ENCODE peak calls at places on chromosomes 1 and 21, in nine cellular contexts. One of them, this sample, is unnamed.

GRCh38 chr1:179599623-179600249 is 8.1 kb downstream of the TDRD5 start:
- DNase-seq in H1: no peak
- DNase-seq in K562: peak; percentile 27
- DNase-seq in GM12878: no peak
- DNase-seq in sigmoid colon: no peak
- DNase-seq in HepG2: peak; percentile 48
- DNase-seq in upper lobe of left lung: no peak
- DNase-seq in suprapubic skin: no peak
- DNase-seq in transverse colon: peak; percentile 35
- DNase-seq in this sample: no peak

GRCh38 chr21:38938343-38938742 is 132.6 kb downstream of the ETS2 start:
- DNase-seq in suprapubic skin: no peak
- DNase-seq in HepG2: no peak
- DNase-seq in H1: no peak
- DNase-seq in K562: no peak
- DNase-seq in GM12878: no peak
- DNase-seq in sigmoid colon: no peak
- DNase-seq in upper lobe of left lung: no peak
- DNase-seq in transverse colon: no peak
- DNase-seq in this sample: no peak

GRCh38 chr1:181206513-181206912 is 118.0 kb downstream of the IER5 start:
- DNase-seq in HepG2: no peak
- DNase-seq in sigmoid colon: no peak
- DNase-seq in suprapubic skin: no peak
- DNase-seq in transverse colon: no peak
- DNase-seq in GM12878: no peak
- DNase-seq in H1: no peak
- DNase-seq in K562: no peak
- DNase-seq in upper lobe of left lung: no peak
- DNase-seq in this sample: no peak

GRCh38 chr1:212635141-212635601 is 26.6 kb downstream of the ATF3 start:
- DNase-seq in upper lobe of left lung: no peak
- DNase-seq in suprapubic skin: no peak
- DNase-seq in H1: no peak
- DNase-seq in sigmoid colon: no peak
- DNase-seq in K562: no peak
- DNase-seq in HepG2: no peak
- DNase-seq in transverse colon: no peak
- DNase-seq in GM12878: peak; percentile 13
- DNase-seq in this sample: no peak

GRCh38 chr1:218460367-218460766 is 115.2 kb downstream of the TGFB2 start:
- DNase-seq in K562: no peak
- DNase-seq in transverse colon: no peak
- DNase-seq in upper lobe of left lung: no peak
- DNase-seq in sigmoid colon: peak; percentile 70
- DNase-seq in suprapubic skin: no peak
- DNase-seq in H1: peak; percentile 47
- DNase-seq in GM12878: no peak
- DNase-seq in HepG2: no peak
- DNase-seq in this sample: no peak

GRCh38 chr21:42666023-42666747 is 12.8 kb downstream of the PDE9A start:
- DNase-seq in sigmoid colon: peak; percentile 87
- DNase-seq in K562: peak; percentile 95
- DNase-seq in H1: peak; percentile 86
- DNase-seq in transverse colon: peak; percentile 33
- DNase-seq in suprapubic skin: no peak
- DNase-seq in GM12878: no peak
- DNase-seq in upper lobe of left lung: peak; percentile 76
- DNase-seq in HepG2: no peak
- DNase-seq in this sample: no peak

GRCh38 chr21:44296103-44296519 is 3.7 kb upstream of the PFKL start:
- DNase-seq in sigmoid colon: no peak
- DNase-seq in HepG2: no peak
- DNase-seq in suprapubic skin: no peak
- DNase-seq in H1: no peak
- DNase-seq in upper lobe of left lung: peak; percentile 74
- DNase-seq in GM12878: no peak
- DNase-seq in K562: no peak
- DNase-seq in transverse colon: no peak
- DNase-seq in this sample: no peak

GRCh38 chr1:9413143-9413876 is 120.6 kb downstream of the SPSB1 start:
- DNase-seq in K562: no peak
- DNase-seq in H1: peak; percentile 59
- DNase-seq in GM12878: peak; percentile 89
- DNase-seq in HepG2: no peak
- DNase-seq in sigmoid colon: peak; percentile 89
- DNase-seq in transverse colon: peak; percentile 66
- DNase-seq in suprapubic skin: peak; percentile 76
- DNase-seq in upper lobe of left lung: peak; percentile 78
- DNase-seq in this sample: peak; percentile 86

GRCh38 chr1:198605426-198605825 is 33.4 kb upstream of the PTPRC start:
- DNase-seq in H1: no peak
- DNase-seq in GM12878: no peak
- DNase-seq in transverse colon: no peak
- DNase-seq in K562: no peak
- DNase-seq in upper lobe of left lung: no peak
- DNase-seq in suprapubic skin: no peak
- DNase-seq in sigmoid colon: no peak
- DNase-seq in HepG2: no peak
- DNase-seq in this sample: no peak

GRCh38 chr1:45348966-45349677 is 8.9 kb upstream of the MUTYH start:
- DNase-seq in suprapubic skin: no peak
- DNase-seq in K562: no peak
- DNase-seq in GM12878: no peak
- DNase-seq in transverse colon: no peak
- DNase-seq in sigmoid colon: no peak
- DNase-seq in HepG2: no peak
- DNase-seq in upper lobe of left lung: no peak
- DNase-seq in H1: no peak
- DNase-seq in this sample: no peak

GRCh38 chr1:200496937-200497336 is 87.1 kb upstream of the ZNF281 start:
- DNase-seq in upper lobe of left lung: no peak
- DNase-seq in H1: no peak
- DNase-seq in transverse colon: no peak
- DNase-seq in GM12878: no peak
- DNase-seq in sigmoid colon: no peak
- DNase-seq in HepG2: no peak
- DNase-seq in K562: no peak
- DNase-seq in suprapubic skin: no peak
- DNase-seq in this sample: no peak

GRCh38 chr1:151069103-151069486 is 1.5 kb upstream of the GABPB2 start:
- DNase-seq in H1: no peak
- DNase-seq in suprapubic skin: no peak
- DNase-seq in transverse colon: no peak
- DNase-seq in GM12878: no peak
- DNase-seq in HepG2: no peak
- DNase-seq in K562: no peak
- DNase-seq in sigmoid colon: no peak
- DNase-seq in upper lobe of left lung: no peak
- DNase-seq in this sample: no peak

GRCh38 chr1:205043866-205044265 is 854 bp downstream of the CNTN2 start:
- DNase-seq in HepG2: no peak
- DNase-seq in upper lobe of left lung: no peak
- DNase-seq in transverse colon: no peak
- DNase-seq in sigmoid colon: no peak
- DNase-seq in K562: no peak
- DNase-seq in suprapubic skin: no peak
- DNase-seq in H1: no peak
- DNase-seq in GM12878: no peak
- DNase-seq in this sample: no peak

GRCh38 chr1:224901087-224901486 is 28.4 kb upstream of the DNAH14 start:
- DNase-seq in upper lobe of left lung: no peak
- DNase-seq in H1: no peak
- DNase-seq in K562: no peak
- DNase-seq in GM12878: no peak
- DNase-seq in suprapubic skin: no peak
- DNase-seq in sigmoid colon: no peak
- DNase-seq in transverse colon: no peak
- DNase-seq in HepG2: no peak
- DNase-seq in this sample: no peak

GRCh38 chr1:108851567-108851966 is 5.3 kb downstream of the AKNAD1 start:
- DNase-seq in HepG2: no peak
- DNase-seq in K562: no peak
- DNase-seq in sigmoid colon: no peak
- DNase-seq in transverse colon: no peak
- DNase-seq in upper lobe of left lung: no peak
- DNase-seq in H1: no peak
- DNase-seq in suprapubic skin: no peak
- DNase-seq in GM12878: no peak
- DNase-seq in this sample: no peak

GRCh38 chr21:17045214-17045835 is 467.5 kb upstream of the CXADR start:
- DNase-seq in GM12878: no peak
- DNase-seq in transverse colon: no peak
- DNase-seq in suprapubic skin: no peak
- DNase-seq in HepG2: no peak
- DNase-seq in H1: no peak
- DNase-seq in sigmoid colon: no peak
- DNase-seq in K562: no peak
- DNase-seq in upper lobe of left lung: no peak
- DNase-seq in this sample: no peak

GRCh38 chr1:26951216-26951615 is 9.1 kb downstream of the KDF1 start:
- DNase-seq in suprapubic skin: no peak
- DNase-seq in H1: no peak
- DNase-seq in K562: no peak
- DNase-seq in upper lobe of left lung: no peak
- DNase-seq in sigmoid colon: no peak
- DNase-seq in GM12878: no peak
- DNase-seq in transverse colon: no peak
- DNase-seq in HepG2: no peak
- DNase-seq in this sample: no peak

GRCh38 chr1:43272576-43273571 is 3.1 kb downstream of the TMEM125 start:
- DNase-seq in suprapubic skin: peak; percentile 50
- DNase-seq in transverse colon: no peak
- DNase-seq in H1: no peak
- DNase-seq in HepG2: no peak
- DNase-seq in upper lobe of left lung: peak; percentile 82
- DNase-seq in sigmoid colon: peak; percentile 40
- DNase-seq in K562: no peak
- DNase-seq in GM12878: no peak
- DNase-seq in this sample: peak; percentile 16

GRCh38 chr1:208221291-208221622 is 22.9 kb downstream of the PLXNA2 start:
- DNase-seq in K562: peak; percentile 35
- DNase-seq in sigmoid colon: no peak
- DNase-seq in HepG2: no peak
- DNase-seq in H1: no peak
- DNase-seq in suprapubic skin: no peak
- DNase-seq in GM12878: no peak
- DNase-seq in transverse colon: no peak
- DNase-seq in upper lobe of left lung: no peak
- DNase-seq in this sample: no peak

GRCh38 chr1:208224192-208224713 is 19.9 kb downstream of the PLXNA2 start:
- DNase-seq in K562: no peak
- DNase-seq in HepG2: no peak
- DNase-seq in upper lobe of left lung: no peak
- DNase-seq in suprapubic skin: no peak
- DNase-seq in sigmoid colon: no peak
- DNase-seq in transverse colon: no peak
- DNase-seq in H1: no peak
- DNase-seq in GM12878: no peak
- DNase-seq in this sample: no peak

GRCh38 chr1:208222376-208223110 is 21.6 kb downstream of the PLXNA2 start:
- DNase-seq in sigmoid colon: no peak
- DNase-seq in suprapubic skin: no peak
- DNase-seq in GM12878: no peak
- DNase-seq in HepG2: no peak
- DNase-seq in upper lobe of left lung: no peak
- DNase-seq in H1: no peak
- DNase-seq in transverse colon: no peak
- DNase-seq in K562: no peak
- DNase-seq in this sample: no peak

GRCh38 chr1:208225954-208226937 is 17.9 kb downstream of the PLXNA2 start:
- DNase-seq in sigmoid colon: no peak
- DNase-seq in upper lobe of left lung: no peak
- DNase-seq in GM12878: no peak
- DNase-seq in suprapubic skin: no peak
- DNase-seq in K562: peak; percentile 34
- DNase-seq in transverse colon: no peak
- DNase-seq in HepG2: no peak
- DNase-seq in H1: no peak
- DNase-seq in this sample: no peak

DNA sequence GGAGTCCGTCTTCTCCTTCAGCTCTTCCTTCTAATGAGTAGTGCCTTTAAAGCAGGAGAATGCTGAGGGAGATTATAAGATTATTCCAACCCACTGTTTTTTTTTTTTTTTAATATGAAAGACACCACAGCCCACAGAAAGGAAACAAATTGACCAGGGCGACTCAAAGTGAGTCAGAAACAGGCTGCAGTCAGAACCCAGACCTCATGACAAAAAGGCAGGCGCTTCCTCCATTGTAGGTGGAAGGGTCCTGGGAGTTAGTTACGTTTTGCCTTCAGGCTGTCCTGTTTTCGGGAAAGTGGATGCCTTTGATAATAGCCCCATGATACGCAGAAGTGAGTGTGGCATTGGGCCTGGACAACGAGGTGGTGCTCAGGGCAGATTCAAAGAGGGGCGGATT is 21.0 kb downstream of the PLXNA2 start:
- DNase-seq in sigmoid colon: no peak
- DNase-seq in K562: no peak
- DNase-seq in H1: no peak
- DNase-seq in transverse colon: no peak
- DNase-seq in HepG2: no peak
- DNase-seq in GM12878: no peak
- DNase-seq in upper lobe of left lung: no peak
- DNase-seq in suprapubic skin: no peak
- DNase-seq in this sample: no peak
- TF ChIP-seq POLR2A in sigmoid colon: no peak
- TF ChIP-seq POLR2A in K562: no peak
- TF ChIP-seq POLR2A in H1: no peak
- TF ChIP-seq POLR2A in transverse colon: no peak
- TF ChIP-seq POLR2A in HepG2: no peak
- TF ChIP-seq POLR2A in GM12878: no peak
- TF ChIP-seq POLR2A in upper lobe of left lung: no peak
- TF ChIP-seq POLR2A in suprapubic skin: no peak
- TF ChIP-seq POLR2A in this sample: no peak

GRCh38 chr1:94579876-94580294 is 38.3 kb upstream of the F3 start:
- DNase-seq in upper lobe of left lung: no peak
- DNase-seq in K562: peak; percentile 23
- DNase-seq in HepG2: peak; percentile 58
- DNase-seq in H1: no peak
- DNase-seq in sigmoid colon: no peak
- DNase-seq in GM12878: no peak
- DNase-seq in transverse colon: no peak
- DNase-seq in suprapubic skin: no peak
- DNase-seq in this sample: no peak
- TF ChIP-seq EP300 in upper lobe of left lung: no peak
- TF ChIP-seq EP300 in K562: no peak
- TF ChIP-seq EP300 in HepG2: no peak
- TF ChIP-seq EP300 in H1: no peak
- TF ChIP-seq EP300 in sigmoid colon: no peak
- TF ChIP-seq EP300 in GM12878: no peak
- TF ChIP-seq EP300 in transverse colon: no peak
- TF ChIP-seq EP300 in suprapubic skin: no peak
- TF ChIP-seq EP300 in this sample: no peak

GRCh38 chr1:233844275-233844674 is 60.2 kb upstream of the SLC35F3 start:
- DNase-seq in upper lobe of left lung: no peak
- DNase-seq in transverse colon: no peak
- DNase-seq in suprapubic skin: no peak
- DNase-seq in HepG2: no peak
- DNase-seq in K562: no peak
- DNase-seq in GM12878: no peak
- DNase-seq in sigmoid colon: no peak
- DNase-seq in H1: no peak
- DNase-seq in this sample: no peak
- TF ChIP-seq POLR2AphosphoS5 in upper lobe of left lung: no peak
- TF ChIP-seq POLR2AphosphoS5 in transverse colon: no peak
- TF ChIP-seq POLR2AphosphoS5 in suprapubic skin: no peak
- TF ChIP-seq POLR2AphosphoS5 in HepG2: no peak
- TF ChIP-seq POLR2AphosphoS5 in K562: no peak
- TF ChIP-seq POLR2AphosphoS5 in GM12878: no peak
- TF ChIP-seq POLR2AphosphoS5 in sigmoid colon: no peak
- TF ChIP-seq POLR2AphosphoS5 in H1: no peak
- TF ChIP-seq POLR2AphosphoS5 in this sample: no peak

GRCh38 chr1:77664923-77665516 is 17.4 kb downstream of the ZZZ3 start:
- DNase-seq in HepG2: no peak
- DNase-seq in transverse colon: no peak
- DNase-seq in K562: no peak
- DNase-seq in sigmoid colon: no peak
- DNase-seq in upper lobe of left lung: no peak
- DNase-seq in suprapubic skin: no peak
- DNase-seq in GM12878: no peak
- DNase-seq in H1: no peak
- DNase-seq in this sample: no peak
- TF ChIP-seq POLR2A in HepG2: no peak
- TF ChIP-seq POLR2A in transverse colon: no peak
- TF ChIP-seq POLR2A in K562: no peak
- TF ChIP-seq POLR2A in sigmoid colon: no peak
- TF ChIP-seq POLR2A in upper lobe of left lung: no peak
- TF ChIP-seq POLR2A in suprapubic skin: no peak
- TF ChIP-seq POLR2A in GM12878: no peak
- TF ChIP-seq POLR2A in H1: no peak
- TF ChIP-seq POLR2A in this sample: no peak